ENCODE peak calls at places on chromosomes 4 and X, in four cellular contexts. C is GM12878, D is K562, A is H1. P is an unnamed sample.

GRCh38 chrX:70132244-70132643 is 1.0 kb upstream of the IGBP1 start:
- DNase-seq in C (no peak), D (no peak), A (no peak), P (no peak)

GRCh38 chr4:117835566-117835965 is 198.7 kb upstream of the NDST3 start:
- DNase-seq in C (no peak), D (no peak), A (no peak), P (no peak)

GRCh38 chr4:150867148-150867547 is 147.9 kb downstream of the LRBA start:
- DNase-seq in C (peak), D (peak), A (no peak), P (peak)

GRCh38 chrX:135256923-135257322 is 5.1 kb downstream of the ETDA start:
- DNase-seq in C (no peak), D (no peak), A (no peak), P (no peak)

GRCh38 chr4:25523405-25523804 is 132.2 kb upstream of the SLC34A2 start:
- DNase-seq in C (no peak), D (no peak), A (no peak), P (peak)

GRCh38 chrX:136647969-136648368 is at the start of gene CD40LG:
- DNase-seq in C (no peak), D (no peak), A (no peak), P (no peak)

GRCh38 chr4:24370421-24370820 is 213.9 kb downstream of the DHX15 start:
- DNase-seq in C (no peak), D (no peak), A (no peak), P (no peak)

GRCh38 chrX:51837926-51838325 is 55.5 kb upstream of the MAGED1 start:
- DNase-seq in C (no peak), D (no peak), A (no peak), P (no peak)

GRCh38 chrX:104922206-104922621 is 298.3 kb downstream of the TEX13A start:
- DNase-seq in C (peak), D (peak), A (peak), P (peak)

GRCh38 chrX:16603822-16604221 is 46.1 kb upstream of the S100G start:
- DNase-seq in C (no peak), D (no peak), A (no peak), P (peak)

GRCh38 chr4:36189511-36190226 is 54.6 kb downstream of the ARAP2 start:
- DNase-seq in C (peak), D (no peak), A (no peak), P (no peak)

DNA sequence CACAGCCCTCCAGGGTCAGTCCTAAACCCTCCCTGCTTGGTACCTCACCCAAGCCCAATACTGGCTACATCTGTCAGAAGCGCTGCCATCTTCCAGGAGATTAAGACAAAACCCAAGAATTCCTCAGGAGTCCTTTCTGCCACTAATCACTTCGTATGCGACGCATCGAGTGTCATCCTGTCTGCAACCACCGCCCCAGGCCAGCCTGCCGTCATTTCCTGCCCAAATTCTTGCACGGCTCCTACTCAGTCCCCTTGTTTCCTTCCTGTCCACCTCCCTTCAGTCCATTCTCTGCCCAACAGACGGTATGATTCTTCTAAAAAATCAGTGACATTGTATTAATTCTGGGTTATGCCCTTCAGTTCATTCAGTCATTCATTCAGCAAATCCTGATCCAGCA is 113.6 kb downstream of the NFKB1 start:
- DNase-seq in C (no peak), D (no peak), A (no peak), P (no peak)
- TF ChIP-seq BRCA1 in C (no peak), D (no peak), A (no peak), P (no peak)

GRCh38 chrX:67543818-67544217 is at the start of gene AR:
- DNase-seq in C (no peak), D (no peak), A (peak), P (no peak)
- TF ChIP-seq BRCA1 in C (no peak), D (no peak), A (no peak), P (no peak)

GRCh38 chr4:81565137-81565870 is 93.6 kb upstream of the RASGEF1B start:
- DNase-seq in C (no peak), D (no peak), A (no peak), P (no peak)
- TF ChIP-seq BRCA1 in C (no peak), D (no peak), A (no peak), P (no peak)

DNA sequence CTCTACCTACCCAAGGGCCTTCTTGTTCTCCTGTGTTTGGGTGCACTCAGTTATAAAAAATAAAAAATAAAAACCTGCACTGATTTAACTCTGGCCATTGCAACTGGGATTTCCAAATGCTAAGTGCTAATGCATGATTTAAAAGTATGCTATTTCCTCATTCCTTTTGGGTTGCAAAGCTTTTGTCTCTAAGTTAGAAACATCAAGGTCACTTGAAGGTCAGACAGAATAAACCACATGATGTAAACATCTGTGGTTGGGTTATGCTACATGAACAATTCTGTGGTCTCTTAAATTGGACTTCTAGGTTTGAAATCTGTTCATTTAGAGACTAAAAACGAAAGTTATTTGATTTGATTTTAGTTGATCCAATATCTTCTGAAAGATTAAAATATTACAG is 1547.4 kb upstream of the TENM3 start:
- DNase-seq in C (no peak), D (no peak), A (no peak), P (no peak)
- TF ChIP-seq BRCA1 in C (no peak), D (no peak), A (no peak), P (no peak)

GRCh38 chr4:100190643-100191600 is 654 bp upstream of the DDIT4L start:
- DNase-seq in C (no peak), D (no peak), A (no peak), P (no peak)
- TF ChIP-seq BRCA1 in C (no peak), D (no peak), A (no peak), P (no peak)

DNA sequence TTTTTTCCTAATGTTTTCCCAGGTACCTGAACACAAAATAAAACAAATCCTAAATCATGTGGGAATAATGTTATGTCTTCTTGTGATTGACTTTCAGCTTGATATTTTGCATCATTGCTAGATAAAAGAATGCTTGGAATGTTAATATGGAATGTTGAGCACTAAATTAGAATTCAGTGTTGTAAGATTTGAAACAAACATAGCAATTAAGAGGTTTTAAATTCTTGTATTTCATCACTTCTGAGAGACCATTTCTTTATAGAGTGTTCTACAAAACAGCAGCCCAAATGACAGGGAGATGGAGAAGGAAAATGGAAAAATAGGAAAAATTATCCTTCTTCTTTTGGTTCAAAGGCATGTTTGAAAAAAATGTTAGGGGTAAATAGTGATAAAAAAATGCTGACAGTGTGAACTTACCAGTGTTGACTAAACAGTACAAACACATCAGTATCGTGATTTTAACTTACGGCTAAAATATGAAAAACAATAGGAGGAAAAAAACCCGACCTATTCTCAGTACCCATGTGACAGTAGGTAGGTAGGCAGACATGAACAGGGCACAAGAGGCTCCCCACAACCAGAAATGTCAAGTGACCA is 102.6 kb upstream of the PDE5A start:
- DNase-seq in C (no peak), D (no peak), A (no peak), P (no peak)
- TF ChIP-seq BRCA1 in C (no peak), D (no peak), A (no peak), P (no peak)

DNA sequence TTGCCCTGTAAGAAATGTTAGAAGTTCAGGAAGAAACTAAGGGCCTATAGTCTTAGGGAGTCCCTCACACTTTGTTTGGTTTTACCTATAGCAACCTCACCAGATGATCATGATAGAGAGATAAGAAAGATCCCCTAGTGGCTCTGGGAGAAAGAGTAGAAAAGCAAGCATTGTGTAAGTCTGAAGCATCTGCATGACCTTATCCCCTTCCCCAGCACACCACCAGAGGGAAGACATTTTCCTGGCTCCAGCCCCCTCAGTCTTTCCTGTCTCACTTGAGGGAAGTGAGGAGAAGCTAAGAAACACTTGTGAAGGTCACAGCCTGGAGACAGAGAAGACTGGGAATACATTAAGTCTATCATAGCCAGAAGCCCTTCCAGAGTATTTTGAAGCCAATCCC is 154.0 kb downstream of the EVC2 start:
- DNase-seq in C (no peak), D (no peak), A (no peak), P (no peak)
- TF ChIP-seq BRCA1 in C (no peak), D (no peak), A (no peak), P (no peak)